ENCODE peak calls at places on chromosomes 6 and 20, in five cellular contexts. I is activated naive CD4-positive, alpha-beta T cell; Y is T follicular helper cell; N is colonic mucosa; B is fibroblast of the conjunctiva. D is an unnamed sample.

GRCh38 chr20:61569836-61570235 is 317.8 kb downstream of the CDH4 start:
- DNase-seq in I (no peak), Y (no peak), N (no peak), B (no peak), D (no peak)

GRCh38 chr6:90936286-90936685 is 349.4 kb upstream of the MAP3K7 start:
- DNase-seq in I (no peak), Y (no peak), N (no peak), B (no peak), D (no peak)

GRCh38 chr6:162785632-162786242 is 58.0 kb downstream of the PACRG start:
- DNase-seq in I (no peak), Y (no peak), N (no peak), B (no peak), D (no peak)

GRCh38 chr6:114452785-114453401 is 110.1 kb upstream of the HS3ST5 start:
- DNase-seq in I (no peak), Y (no peak), N (no peak), B (no peak), D (no peak)

GRCh38 chr6:2952557-2953095 is 18.7 kb downstream of the SERPINB6 start:
- DNase-seq in I (no peak), Y (no peak), N (peak; percentile 89), B (peak; percentile 78), D (peak; percentile 59)

GRCh38 chr20:43357352-43357751 is 100.3 kb upstream of the SRSF6 start:
- DNase-seq in I (no peak), Y (no peak), N (no peak), B (no peak), D (no peak)

GRCh38 chr6:30685977-30686907 is at the start of gene PPP1R18:
- DNase-seq in I (peak; percentile 43), Y (peak; percentile 72), N (peak; percentile 80), B (no peak), D (no peak)

GRCh38 chr20:5918856-5919633 is 31.3 kb downstream of the TRMT6 start:
- DNase-seq in I (no peak), Y (peak; percentile 7), N (no peak), B (peak; percentile 1), D (peak; percentile 25)

GRCh38 chr6:21189721-21190120 is 403.8 kb upstream of the SOX4 start:
- DNase-seq in I (no peak), Y (no peak), N (no peak), B (no peak), D (no peak)

GRCh38 chr20:50388733-50389436 is 121.3 kb upstream of the PTPN1 start:
- DNase-seq in I (no peak), Y (no peak), N (no peak), B (no peak), D (no peak)

GRCh38 chr6:90375681-90376439 is 79.2 kb upstream of the BACH2 start:
- DNase-seq in I (no peak), Y (no peak), N (no peak), B (peak; percentile 16), D (no peak)